ENCODE peak calls at places on chromosomes 5 and 9, in six cellular contexts. J, F, W, I, K and R are unnamed samples.
A peak's percentile ranks its signal among the peaks of the same experiment; 100 is the strongest.

GRCh38 chr5:11281842-11282241 is 520.8 kb upstream of the DAP start:
- DNase-seq in J (no peak), F (no peak), W (no peak), I (no peak), K (no peak), R (no peak)

GRCh38 chr5:150516011-150516410 is 8.1 kb downstream of the NDST1 start:
- DNase-seq in J (no peak), F (no peak), W (peak; percentile 41), I (no peak), K (peak; percentile 44), R (no peak)

GRCh38 chr9:73091909-73092308 is 59.8 kb upstream of the ANXA1 start:
- DNase-seq in J (no peak), F (no peak), W (no peak), I (no peak), K (no peak), R (no peak)

GRCh38 chr5:125232779-125233230 is 486.4 kb upstream of the ZNF608 start:
- DNase-seq in J (no peak), F (no peak), W (no peak), I (no peak), K (peak; percentile 69), R (no peak)

GRCh38 chr5:37786416-37786815 is 53.4 kb downstream of the GDNF start:
- DNase-seq in J (no peak), F (no peak), W (no peak), I (no peak), K (no peak), R (no peak)

GRCh38 chr5:66010476-66010875 is 84.1 kb downstream of the ERBIN start:
- DNase-seq in J (no peak), F (no peak), W (no peak), I (no peak), K (no peak), R (no peak)

GRCh38 chr9:107094370-107094769 is 188.7 kb upstream of the RAD23B start:
- DNase-seq in J (no peak), F (no peak), W (no peak), I (no peak), K (no peak), R (no peak)

GRCh38 chr9:137025120-137025966 is 2.7 kb downstream of the ABCA2 start:
- DNase-seq in J (no peak), F (no peak), W (no peak), I (no peak), K (no peak), R (no peak)

GRCh38 chr9:93978498-93978897 is 23.3 kb upstream of the BARX1 start:
- DNase-seq in J (no peak), F (no peak), W (no peak), I (no peak), K (no peak), R (no peak)

GRCh38 chr9:83403864-83404263 is 134.3 kb downstream of the FRMD3 start:
- DNase-seq in J (no peak), F (no peak), W (peak; percentile 17), I (no peak), K (no peak), R (no peak)

GRCh38 chr5:10975915-10976314 is 214.9 kb upstream of the DAP start:
- DNase-seq in J (no peak), F (no peak), W (no peak), I (no peak), K (no peak), R (peak; percentile 17)

GRCh38 chr5:139795074-139796001 is at the start of gene PSD2:
- DNase-seq in J (no peak), F (peak; percentile 61), W (no peak), I (peak; percentile 80), K (no peak), R (no peak)

GRCh38 chr9:99867968-99868367 is 38.5 kb upstream of the STX17 start:
- DNase-seq in J (no peak), F (no peak), W (no peak), I (no peak), K (no peak), R (peak; percentile 35)

GRCh38 chr9:134349941-134350340 is 23.7 kb downstream of the RXRA start:
- DNase-seq in J (no peak), F (no peak), W (no peak), I (no peak), K (no peak), R (no peak)

GRCh38 chr5:173707392-173707791 is 90.9 kb upstream of the BOD1 start:
- DNase-seq in J (no peak), F (no peak), W (no peak), I (no peak), K (no peak), R (peak; percentile 88)

GRCh38 chr9:129580211-129580915 is 40.5 kb downstream of the C9orf50 start:
- DNase-seq in J (no peak), F (no peak), W (no peak), I (no peak), K (no peak), R (no peak)

GRCh38 chr5:87151547-87151946 is 116.1 kb upstream of the RASA1 start:
- DNase-seq in J (no peak), F (no peak), W (peak; percentile 29), I (no peak), K (peak; percentile 78), R (peak; percentile 47)

GRCh38 chr9:129620669-129621295 is at the start of gene C9orf50:
- DNase-seq in J (no peak), F (no peak), W (no peak), I (no peak), K (no peak), R (no peak)

GRCh38 chr5:158619083-158619788 is 480.5 kb downstream of the EBF1 start:
- DNase-seq in J (no peak), F (no peak), W (no peak), I (no peak), K (no peak), R (no peak)

GRCh38 chr5:155485344-155485743 is 471.8 kb downstream of the KIF4B start:
- DNase-seq in J (no peak), F (no peak), W (no peak), I (no peak), K (no peak), R (no peak)

GRCh38 chr5:168831438-168831837 is 252.3 kb upstream of the PANK3 start:
- DNase-seq in J (no peak), F (no peak), W (no peak), I (no peak), K (no peak), R (no peak)

GRCh38 chr9:95023217-95024003 is 294.1 kb downstream of the FANCC start:
- DNase-seq in J (peak; percentile 78), F (no peak), W (peak; percentile 80), I (no peak), K (peak; percentile 82), R (no peak)

GRCh38 chr9:108743901-108744371 is 111.8 kb downstream of the ACTL7B start:
- DNase-seq in J (no peak), F (no peak), W (peak; percentile 16), I (no peak), K (no peak), R (no peak)
- TF ChIP-seq MAX in J (no peak), F (no peak), W (no peak), I (no peak), K (no peak), R (no peak)

DNA sequence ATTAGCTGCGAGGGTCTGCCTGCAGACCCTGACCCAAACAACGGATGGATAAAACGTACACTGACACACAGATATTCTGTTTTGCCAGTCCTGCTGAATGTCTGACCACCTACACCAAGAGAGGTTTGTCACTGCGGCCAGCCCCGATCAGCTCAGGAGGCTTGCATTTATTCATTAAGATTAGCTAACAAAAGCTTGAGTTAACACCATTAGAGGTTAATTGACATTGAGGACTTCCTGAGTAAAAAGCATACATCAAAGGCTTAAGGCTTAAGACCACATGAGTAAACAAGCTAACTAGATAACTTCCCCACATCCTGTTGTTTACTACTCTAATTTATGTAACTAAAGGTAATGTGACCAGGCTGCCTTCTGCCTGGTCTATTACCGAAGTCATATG is 198.1 kb upstream of the TRPC7 start:
- DNase-seq in J (no peak), F (no peak), W (no peak), I (no peak), K (no peak), R (no peak)
- TF ChIP-seq MAX in J (no peak), F (no peak), W (no peak), I (no peak), K (no peak), R (no peak)

GRCh38 chr5:174876-175465 is 16.3 kb upstream of the LRRC14B start:
- DNase-seq in J (no peak), F (no peak), W (no peak), I (no peak), K (no peak), R (no peak)
- TF ChIP-seq MAX in J (no peak), F (no peak), W (no peak), I (no peak), K (no peak), R (no peak)

GRCh38 chr9:117979914-117980313 is 275.7 kb downstream of the TLR4 start:
- DNase-seq in J (no peak), F (no peak), W (no peak), I (no peak), K (no peak), R (no peak)
- TF ChIP-seq MAX in J (no peak), F (no peak), W (no peak), I (no peak), K (no peak), R (no peak)